ENCODE peak calls at places on chromosomes 3 and 15, in ten cellular contexts. E, G, A, S, U, Y, F, V, O and D are unnamed samples.

GRCh38 chr3:56347219-56347871 is 120.9 kb downstream of the ERC2 start:
- DNase-seq in E (no peak), G (peak), A (no peak), S (peak), U (no peak), Y (peak), F (no peak), V (no peak), O (peak), D (no peak)

GRCh38 chr3:105714459-105714858 is 154.4 kb downstream of the CBLB start:
- DNase-seq in E (no peak), G (no peak), A (no peak), S (no peak), U (no peak), Y (no peak), F (no peak), V (no peak), O (no peak), D (no peak)

GRCh38 chr3:46442591-46443530 is 21.8 kb downstream of the LTF start:
- DNase-seq in E (peak), G (no peak), A (no peak), S (peak), U (no peak), Y (peak), F (no peak), V (peak), O (no peak), D (no peak)

GRCh38 chr3:141802316-141803077 is 39.3 kb downstream of the GRK7 start:
- DNase-seq in E (no peak), G (no peak), A (no peak), S (no peak), U (no peak), Y (no peak), F (no peak), V (no peak), O (no peak), D (no peak)

GRCh38 chr3:132006605-132007204 is 28.1 kb downstream of the CPNE4 start:
- DNase-seq in E (peak), G (peak), A (no peak), S (peak), U (no peak), Y (peak), F (no peak), V (peak), O (peak), D (no peak)

GRCh38 chr15:94421711-94422110 is 190.3 kb downstream of the MCTP2 start:
- DNase-seq in E (no peak), G (no peak), A (no peak), S (no peak), U (no peak), Y (no peak), F (no peak), V (no peak), O (no peak), D (no peak)

GRCh38 chr3:139252719-139253118 is 91.1 kb upstream of the MRPS22 start:
- DNase-seq in E (no peak), G (no peak), A (no peak), S (no peak), U (no peak), Y (no peak), F (no peak), V (no peak), O (no peak), D (no peak)

GRCh38 chr3:123843668-123844067 is 40.5 kb downstream of the MYLK start:
- DNase-seq in E (no peak), G (no peak), A (no peak), S (no peak), U (peak), Y (no peak), F (no peak), V (peak), O (no peak), D (no peak)

GRCh38 chr15:73867956-73868355 is 5.4 kb upstream of the TBC1D21 start:
- DNase-seq in E (no peak), G (no peak), A (no peak), S (no peak), U (no peak), Y (no peak), F (no peak), V (no peak), O (peak), D (no peak)

GRCh38 chr3:37064747-37065146 is 71.4 kb downstream of the MLH1 start:
- DNase-seq in E (no peak), G (no peak), A (no peak), S (no peak), U (no peak), Y (no peak), F (no peak), V (no peak), O (no peak), D (no peak)

GRCh38 chr3:196287066-196287404 is 491 bp downstream of the PCYT1A start:
- DNase-seq in E (peak), G (no peak), A (peak), S (no peak), U (no peak), Y (no peak), F (no peak), V (no peak), O (no peak), D (no peak)

GRCh38 chr3:171194965-171195364 is 168.4 kb upstream of the SLC2A2 start:
- DNase-seq in E (no peak), G (no peak), A (no peak), S (no peak), U (no peak), Y (no peak), F (no peak), V (no peak), O (no peak), D (no peak)

GRCh38 chr3:41258239-41258800 is 59.0 kb downstream of the CTNNB1 start:
- DNase-seq in E (no peak), G (no peak), A (no peak), S (no peak), U (no peak), Y (no peak), F (no peak), V (no peak), O (no peak), D (no peak)

GRCh38 chr15:78325092-78325843 is 14.9 kb upstream of the CRABP1 start:
- DNase-seq in E (no peak), G (no peak), A (no peak), S (no peak), U (no peak), Y (no peak), F (no peak), V (no peak), O (no peak), D (no peak)

GRCh38 chr15:39018966-39019365 is 454.4 kb upstream of the RASGRP1 start:
- DNase-seq in E (no peak), G (no peak), A (no peak), S (no peak), U (no peak), Y (no peak), F (no peak), V (no peak), O (no peak), D (no peak)

GRCh38 chr3:115512565-115513410 is 110.5 kb upstream of the GAP43 start:
- DNase-seq in E (no peak), G (peak), A (no peak), S (peak), U (peak), Y (no peak), F (peak), V (peak), O (peak), D (no peak)

GRCh38 chr3:16739416-16740091 is 134.3 kb upstream of the DAZL start:
- DNase-seq in E (no peak), G (no peak), A (no peak), S (no peak), U (no peak), Y (no peak), F (no peak), V (no peak), O (no peak), D (no peak)

GRCh38 chr3:153242900-153243299 is 80.9 kb downstream of the RAP2B start:
- DNase-seq in E (no peak), G (no peak), A (no peak), S (no peak), U (no peak), Y (no peak), F (no peak), V (no peak), O (no peak), D (no peak)

GRCh38 chr15:47813985-47814384 is 96.7 kb downstream of the SEMA6D start:
- DNase-seq in E (no peak), G (no peak), A (no peak), S (no peak), U (no peak), Y (peak), F (no peak), V (no peak), O (no peak), D (peak)

GRCh38 chr3:123695152-123695551 is 110.3 kb upstream of the HACD2 start:
- DNase-seq in E (no peak), G (no peak), A (no peak), S (no peak), U (no peak), Y (no peak), F (no peak), V (no peak), O (no peak), D (no peak)

GRCh38 chr3:38110314-38111050 is 26.4 kb downstream of the ACAA1 start:
- DNase-seq in E (no peak), G (no peak), A (no peak), S (no peak), U (no peak), Y (no peak), F (no peak), V (no peak), O (no peak), D (no peak)

GRCh38 chr3:193742628-193743027 is 149.6 kb downstream of the OPA1 start:
- DNase-seq in E (no peak), G (no peak), A (no peak), S (no peak), U (no peak), Y (no peak), F (no peak), V (no peak), O (no peak), D (peak)

GRCh38 chr3:34998905-34999304 is 640.4 kb upstream of the ARPP21 start:
- DNase-seq in E (no peak), G (no peak), A (no peak), S (no peak), U (peak), Y (no peak), F (no peak), V (no peak), O (no peak), D (no peak)

GRCh38 chr15:46644493-46645481 is 1010.0 kb downstream of the SQOR start:
- DNase-seq in E (no peak), G (no peak), A (no peak), S (no peak), U (peak), Y (no peak), F (no peak), V (no peak), O (no peak), D (no peak)

GRCh38 chr15:27017168-27017809 is 46.3 kb downstream of the GABRG3 start:
- DNase-seq in E (peak), G (peak), A (no peak), S (peak), U (peak), Y (peak), F (peak), V (peak), O (peak), D (peak)

GRCh38 chr3:61043156-61043555 is 208.1 kb downstream of the FHIT start:
- DNase-seq in E (no peak), G (no peak), A (no peak), S (no peak), U (no peak), Y (no peak), F (no peak), V (no peak), O (no peak), D (no peak)

GRCh38 chr15:91890614-91891013 is 37.1 kb downstream of the SLCO3A1 start:
- DNase-seq in E (no peak), G (no peak), A (no peak), S (no peak), U (no peak), Y (no peak), F (no peak), V (no peak), O (no peak), D (no peak)

GRCh38 chr3:54003136-54003535 is 111.5 kb upstream of the SELENOK start:
- DNase-seq in E (no peak), G (no peak), A (no peak), S (no peak), U (no peak), Y (no peak), F (no peak), V (no peak), O (no peak), D (no peak)

GRCh38 chr15:83694538-83694937 is 40.6 kb downstream of the ADAMTSL3 start:
- DNase-seq in E (no peak), G (no peak), A (no peak), S (no peak), U (no peak), Y (no peak), F (no peak), V (no peak), O (no peak), D (no peak)

GRCh38 chr15:75177360-75178071 is 24.2 kb upstream of the C15orf39 start:
- DNase-seq in E (no peak), G (peak), A (no peak), S (no peak), U (peak), Y (peak), F (no peak), V (no peak), O (no peak), D (no peak)

GRCh38 chr3:55870576-55870975 is 383.5 kb upstream of the WNT5A start:
- DNase-seq in E (no peak), G (no peak), A (no peak), S (no peak), U (no peak), Y (no peak), F (no peak), V (no peak), O (no peak), D (no peak)

GRCh38 chr3:184486614-184487013 is 75.0 kb upstream of the EPHB3 start:
- DNase-seq in E (no peak), G (no peak), A (no peak), S (no peak), U (peak), Y (no peak), F (no peak), V (no peak), O (no peak), D (no peak)

GRCh38 chr15:51625236-51625635 is 2.7 kb upstream of the DMXL2 start:
- DNase-seq in E (no peak), G (no peak), A (no peak), S (no peak), U (no peak), Y (peak), F (no peak), V (no peak), O (no peak), D (peak)

GRCh38 chr15:48696627-48697312 is 51.3 kb upstream of the FBN1 start:
- DNase-seq in E (no peak), G (no peak), A (no peak), S (no peak), U (no peak), Y (peak), F (no peak), V (peak), O (no peak), D (no peak)

GRCh38 chr15:42037650-42038049 is 16.8 kb upstream of the PLA2G4E start:
- DNase-seq in E (no peak), G (peak), A (no peak), S (no peak), U (no peak), Y (no peak), F (peak), V (no peak), O (no peak), D (no peak)

GRCh38 chr3:159762981-159763465 is 225.6 kb upstream of the IL12A start:
- DNase-seq in E (peak), G (peak), A (no peak), S (peak), U (peak), Y (peak), F (peak), V (peak), O (peak), D (no peak)